ENCODE peak calls at places on chromosome 15, in five cellular contexts. G, F, H, V and K are unnamed samples.

GRCh38 chr15:87844031-87844430 is 412.5 kb downstream of the NTRK3 start:
- DNase-seq in V (no peak), H (no peak), G (no peak), F (no peak), K (no peak)

GRCh38 chr15:84864429-84864795 is 20.1 kb upstream of the SLC28A1 start:
- DNase-seq in H (no peak), F (no peak), G (no peak), V (no peak), K (no peak)

GRCh38 chr15:95208988-95209387 is 977.6 kb downstream of the MCTP2 start:
- DNase-seq in F (no peak), H (no peak), G (no peak), V (no peak), K (no peak)

GRCh38 chr15:91549581-91549980 is 303.9 kb upstream of the SLCO3A1 start:
- DNase-seq in F (no peak), V (no peak), G (no peak), H (no peak), K (no peak)

GRCh38 chr15:45611305-45611704 is 23.5 kb upstream of the SQOR start:
- DNase-seq in H (no peak), F (peak; percentile 12), V (no peak), G (no peak), K (no peak)

GRCh38 chr15:55981596-55982249 is 11.7 kb downstream of the NEDD4 start:
- DNase-seq in V (no peak), H (no peak), F (no peak), G (no peak), K (no peak)

GRCh38 chr15:35129361-35129760 is 44.3 kb upstream of the NANOGP8 start:
- DNase-seq in V (no peak), H (no peak), G (no peak), F (no peak), K (no peak)

GRCh38 chr15:98547741-98548166 is 100.6 kb upstream of the IGF1R start:
- DNase-seq in F (no peak), V (peak; percentile 58), G (no peak), H (no peak), K (peak; percentile 56)

GRCh38 chr15:45573961-45574629 is 13.1 kb upstream of the BLOC1S6 start:
- DNase-seq in H (no peak), G (peak; percentile 25), V (peak; percentile 94), F (peak; percentile 61), K (no peak)

GRCh38 chr15:45203182-45203581 is 15.4 kb upstream of the SHF start:
- DNase-seq in G (no peak), H (no peak), V (no peak), F (no peak), K (no peak)

GRCh38 chr15:61856295-61856694 is 204.0 kb downstream of the VPS13C start:
- DNase-seq in H (no peak), G (no peak), V (no peak), F (no peak), K (no peak)

GRCh38 chr15:61857169-61857829 is 202.9 kb downstream of the VPS13C start:
- DNase-seq in F (no peak), V (no peak), H (no peak), G (no peak), K (no peak)

GRCh38 chr15:61861962-61862361 is 198.3 kb downstream of the VPS13C start:
- DNase-seq in H (no peak), G (no peak), V (no peak), F (no peak), K (no peak)
- TF ChIP-seq SUZ12 in H (no peak), G (no peak), V (no peak), F (no peak), K (no peak)

GRCh38 chr15:57025264-57025939 is 107.0 kb downstream of the TCF12 start:
- DNase-seq in G (no peak), V (no peak), F (no peak), H (no peak), K (no peak)
- TF ChIP-seq SUZ12 in G (no peak), V (no peak), F (no peak), H (no peak), K (no peak)

GRCh38 chr15:59180946-59181345 is 25.7 kb upstream of the LDHAL6B start:
- DNase-seq in F (no peak), G (no peak), H (no peak), V (no peak), K (no peak)
- TF ChIP-seq SUZ12 in F (no peak), G (no peak), H (no peak), V (no peak), K (no peak)

GRCh38 chr15:60020736-60021135 is 16.6 kb downstream of the FOXB1 start:
- DNase-seq in F (no peak), G (no peak), H (no peak), V (no peak), K (no peak)
- TF ChIP-seq SUZ12 in F (no peak), G (no peak), H (no peak), V (no peak), K (no peak)

GRCh38 chr15:100703032-100703578 is 100.7 kb downstream of the ASB7 start:
- DNase-seq in H (peak; percentile 84), F (no peak), V (no peak), G (no peak), K (no peak)
- TF ChIP-seq SUZ12 in H (no peak), F (no peak), V (no peak), G (no peak), K (no peak)

GRCh38 chr15:37701230-37701629 is 233.2 kb upstream of the TMCO5A start:
- DNase-seq in V (no peak), H (no peak), G (no peak), F (no peak), K (no peak)

GRCh38 chr15:37695719-37696118 is 238.7 kb upstream of the TMCO5A start:
- DNase-seq in H (no peak), V (no peak), F (no peak), G (no peak), K (no peak)

GRCh38 chr15:37698679-37699078 is 235.8 kb upstream of the TMCO5A start:
- DNase-seq in F (no peak), V (no peak), G (no peak), H (no peak), K (no peak)
- TF ChIP-seq SUZ12 in F (no peak), V (no peak), G (no peak), H (no peak), K (no peak)

DNA sequence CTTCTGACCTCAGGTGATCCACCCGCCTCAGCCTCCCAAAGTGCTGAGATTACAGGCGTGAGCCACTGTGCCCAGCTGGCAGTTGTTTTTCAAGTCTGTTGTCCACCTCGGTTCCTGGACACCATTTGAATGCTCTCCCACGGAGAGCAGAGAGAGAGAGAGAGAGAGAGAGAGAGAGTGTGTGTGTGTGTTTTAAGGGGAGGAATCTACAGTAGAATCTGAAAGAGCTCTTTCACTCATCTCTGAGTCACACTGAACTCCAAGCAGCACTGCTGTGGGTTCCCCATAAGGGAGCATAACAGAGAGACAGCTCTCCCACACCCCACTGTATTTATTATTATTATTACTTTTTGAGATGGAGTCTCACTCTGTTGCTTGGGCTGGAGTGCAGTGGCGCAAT is 156.6 kb downstream of the RPLP1 start:
- DNase-seq in F (no peak), G (no peak), V (no peak), H (no peak), K (no peak)
- TF ChIP-seq SUZ12 in F (no peak), G (no peak), V (no peak), H (no peak), K (no peak)

GRCh38 chr15:77623878-77624524 is 8.7 kb downstream of the LINGO1 start:
- DNase-seq in H (no peak), V (no peak), F (no peak), G (no peak), K (no peak)

GRCh38 chr15:77620960-77621647 is 11.6 kb downstream of the LINGO1 start:
- DNase-seq in V (no peak), F (no peak), G (no peak), H (no peak), K (no peak)

GRCh38 chr15:77623008-77623877 is 9.5 kb downstream of the LINGO1 start:
- DNase-seq in G (no peak), F (peak; percentile 69), H (no peak), V (no peak), K (no peak)

GRCh38 chr15:77621847-77622211 is 10.9 kb downstream of the LINGO1 start:
- DNase-seq in H (no peak), G (no peak), F (no peak), V (no peak), K (no peak)

DNA sequence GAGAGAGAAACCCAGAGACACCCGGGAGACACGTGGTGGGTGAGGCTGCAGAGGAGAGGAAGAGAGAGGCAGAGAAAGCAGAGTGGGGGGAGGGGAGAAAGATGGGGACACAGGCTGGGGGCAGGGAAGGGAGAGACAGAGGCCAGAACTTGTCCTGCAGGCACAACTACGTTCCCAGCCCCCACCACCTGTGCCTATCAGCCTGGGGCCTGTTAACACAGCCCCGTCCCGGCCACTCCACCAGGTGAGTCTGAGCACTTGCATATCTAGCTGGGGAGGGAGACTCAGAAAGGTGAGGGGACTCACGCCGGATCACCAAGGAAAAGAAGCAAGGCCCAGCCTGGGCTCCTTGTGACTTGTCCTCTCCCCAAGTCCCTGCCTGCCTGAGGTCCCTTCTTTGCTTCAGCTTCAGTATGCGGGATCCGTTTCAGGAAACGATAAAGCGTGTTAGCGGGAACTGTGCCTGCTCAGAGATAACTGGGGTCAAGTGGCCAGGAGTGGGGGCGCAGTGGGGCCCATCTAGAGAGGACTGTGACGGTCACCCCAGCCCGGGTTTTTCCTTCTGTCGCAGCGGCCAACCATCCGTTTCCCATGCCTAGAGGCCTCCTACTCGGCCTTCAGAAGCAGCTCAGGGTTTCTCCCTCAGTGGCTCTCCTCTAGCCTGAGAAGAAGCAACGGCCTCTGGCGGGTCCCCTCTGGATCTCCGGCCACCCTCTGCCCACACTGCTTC is 10.3 kb downstream of the LINGO1 start:
- DNase-seq in H (no peak), G (no peak), V (no peak), F (no peak), K (no peak)
- TF ChIP-seq SUZ12 in H (no peak), G (no peak), V (no peak), F (no peak), K (no peak)